ENCODE peak calls at places on chromosomes 3 and 15, in seven cellular contexts. T is psoas muscle, P is fibroblast of lung, S is NT2/D1, O is neuronal stem cell, L is cardiac muscle cell, A is RWPE2. D is an unnamed sample.

GRCh38 chr3:174153875-174154274 is 705.3 kb upstream of the NAALADL2 start:
- DNase-seq in L (no peak), O (no peak), S (no peak), T (no peak), P (peak; percentile 59), A (no peak), D (no peak)

GRCh38 chr3:175246766-175247165 is 387.6 kb downstream of the NAALADL2 start:
- DNase-seq in L (no peak), O (no peak), A (no peak), P (peak; percentile 62), T (no peak), S (no peak), D (no peak)

GRCh38 chr3:159627229-159627628 is 361.4 kb upstream of the IL12A start:
- DNase-seq in L (no peak), O (no peak), P (no peak), T (no peak), S (no peak), A (no peak), D (no peak)

GRCh38 chr3:150132101-150132749 is 161.5 kb upstream of the PFN2 start:
- DNase-seq in T (no peak), L (no peak), P (peak; percentile 37), S (no peak), O (no peak), A (no peak), D (no peak)

GRCh38 chr3:20747736-20748135 is 561.7 kb upstream of the SGO1 start:
- DNase-seq in O (no peak), T (no peak), S (no peak), P (peak; percentile 78), A (no peak), L (peak; percentile 77), D (no peak)

GRCh38 chr15:68207176-68207935 is 2.2 kb upstream of the CALML4 start:
- DNase-seq in A (peak; percentile 67), O (no peak), L (no peak), T (no peak), S (no peak), P (no peak), D (no peak)

GRCh38 chr3:98779936-98780335 is 16.8 kb downstream of the ST3GAL6 start:
- DNase-seq in O (no peak), S (no peak), T (no peak), P (peak; percentile 89), A (no peak), L (peak; percentile 90), D (no peak)

GRCh38 chr15:89383635-89384604 is 49.3 kb upstream of the POLG start:
- DNase-seq in L (peak; percentile 84), T (no peak), O (no peak), A (peak; percentile 99), S (no peak), P (peak; percentile 27), D (no peak)

GRCh38 chr3:37995652-37996641 is 5.4 kb downstream of the VILL start:
- DNase-seq in T (no peak), O (no peak), S (no peak), L (no peak), P (no peak), A (no peak), D (peak; percentile 31)
- H3K4me1 ChIP-seq in T (peaks cover 4% of the 10 kb centered on the region), O (peaks cover 7% of the 10 kb centered on the region), S (peaks cover 8% of the 10 kb centered on the region), L (no peaks in the 10 kb centered on the region), P (peaks cover 9% of the 10 kb centered on the region), A (peaks cover 14% of the 10 kb centered on the region), D (peaks cover 56% of the 10 kb centered on the region)

DNA sequence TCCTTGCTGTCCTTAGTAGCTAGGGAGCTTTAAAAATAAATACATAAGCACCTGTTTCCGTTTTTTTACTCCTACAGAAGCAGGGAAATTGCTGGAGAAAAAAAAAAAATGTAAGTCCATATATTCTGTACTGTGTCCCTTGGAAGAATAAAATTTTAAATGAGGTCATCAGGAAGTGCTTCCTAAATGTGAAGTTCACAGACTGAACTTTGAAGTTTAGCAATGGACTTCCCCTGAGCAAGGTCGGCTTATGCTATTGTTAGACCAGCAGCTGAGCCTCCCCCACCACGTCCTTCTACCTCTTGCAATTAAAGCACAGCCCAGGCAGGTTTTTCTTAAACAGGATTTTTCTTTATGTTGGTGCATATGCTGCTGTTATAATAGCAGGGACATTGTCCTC is 26.3 kb downstream of the LIPC start:
- DNase-seq in A (no peak), L (no peak), O (no peak), S (no peak), P (no peak), T (no peak), D (no peak)
- H3K4me1 ChIP-seq in A (peaks cover 31% of the 10 kb centered on the region), L (peaks cover 5% of the 10 kb centered on the region), O (peaks cover 22% of the 10 kb centered on the region), S (no peaks in the 10 kb centered on the region), P (peaks cover 12% of the 10 kb centered on the region), T (peaks cover 7% of the 10 kb centered on the region), D (peaks cover 19% of the 10 kb centered on the region)

DNA sequence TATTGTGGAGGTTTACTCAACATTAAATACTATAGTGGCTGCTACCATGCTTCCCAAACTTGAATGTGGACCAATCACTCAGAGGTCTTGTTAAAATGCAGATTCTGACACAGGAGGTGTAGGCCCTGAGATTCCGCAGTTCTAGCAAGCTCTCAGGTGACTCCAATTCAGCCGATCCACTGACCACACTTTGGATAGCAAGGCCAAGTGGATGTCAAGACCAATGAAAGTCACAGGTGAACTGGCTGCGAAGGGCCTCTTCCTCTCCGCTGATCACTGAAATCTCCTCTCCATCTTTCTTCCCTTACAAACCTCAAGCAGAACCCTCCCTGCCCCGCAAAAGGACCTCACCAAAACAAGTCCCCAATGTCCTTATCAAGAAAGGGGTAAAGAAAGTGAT is 9.2 kb upstream of the CHST2 start:
- DNase-seq in P (no peak), T (no peak), O (no peak), A (no peak), S (no peak), L (no peak), D (no peak)
- H3K4me1 ChIP-seq in P (no peaks in the 10 kb centered on the region), T (no peaks in the 10 kb centered on the region), O (no peaks in the 10 kb centered on the region), A (no peaks in the 10 kb centered on the region), S (no peaks in the 10 kb centered on the region), L (no peaks in the 10 kb centered on the region), D (no peaks in the 10 kb centered on the region)

DNA sequence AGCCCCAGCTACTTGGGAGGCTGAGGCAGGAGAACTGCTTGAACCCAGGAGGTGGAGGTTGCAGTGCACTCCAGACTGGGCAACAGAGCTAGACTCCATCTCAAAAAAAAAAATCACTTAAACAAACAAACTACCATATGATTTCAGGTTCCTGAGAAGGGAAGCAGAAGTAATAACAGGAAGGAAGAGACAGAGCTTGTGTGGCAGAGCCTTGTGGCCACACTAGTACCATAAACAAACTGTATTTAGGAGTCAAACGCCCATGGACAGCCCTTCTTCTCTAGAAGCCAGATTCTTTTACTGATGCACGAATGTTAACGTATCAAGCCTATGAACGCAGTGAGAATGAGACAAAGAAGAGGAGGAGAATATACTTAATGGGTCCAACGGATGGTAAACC is 12.0 kb downstream of the MTMR10 start:
- DNase-seq in O (no peak), L (no peak), P (no peak), T (no peak), S (no peak), A (no peak), D (no peak)
- H3K4me1 ChIP-seq in O (no peaks in the 10 kb centered on the region), L (peaks cover 11% of the 10 kb centered on the region), P (no peaks in the 10 kb centered on the region), T (peaks cover 66% of the 10 kb centered on the region), S (no peaks in the 10 kb centered on the region), A (no peaks in the 10 kb centered on the region), D (peaks cover 6% of the 10 kb centered on the region)

DNA sequence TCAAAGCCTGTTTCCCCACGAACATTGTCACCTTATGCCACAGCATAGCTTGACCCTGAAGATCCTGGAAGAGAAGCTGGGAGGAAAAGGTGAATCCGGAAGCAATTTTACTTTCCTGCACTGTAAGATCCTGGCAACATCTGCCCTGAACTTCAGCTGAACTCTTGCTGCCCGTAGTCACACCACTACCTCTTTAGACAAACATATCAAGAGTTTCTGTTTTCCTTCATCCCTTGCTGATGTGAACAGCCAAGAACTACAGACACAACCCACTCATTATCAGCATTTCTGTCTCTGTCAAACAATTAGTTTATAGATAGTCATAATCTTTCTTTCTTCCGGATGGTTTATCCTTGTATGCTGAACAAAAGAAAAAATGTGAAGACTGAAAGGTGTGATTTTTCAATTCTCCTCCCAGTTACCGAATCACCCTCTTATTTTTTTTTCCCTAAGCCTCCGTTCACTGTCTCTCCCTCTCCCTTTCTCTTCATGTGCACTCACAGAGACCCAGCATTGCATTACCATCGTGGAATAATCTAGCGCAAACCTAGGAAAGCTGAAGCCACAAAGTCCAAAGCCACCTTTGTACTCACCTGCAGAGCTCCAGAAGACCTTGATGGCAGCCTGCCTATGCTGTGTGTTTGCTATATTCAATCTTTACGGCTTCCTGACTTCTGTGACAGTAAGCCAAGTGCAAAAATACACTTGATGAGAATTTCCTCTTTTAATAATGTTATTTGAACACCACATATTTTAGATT is 229.2 kb downstream of the CDIN1 start:
- DNase-seq in P (peak; percentile 60), L (peak; percentile 49), S (no peak), A (no peak), T (no peak), O (no peak), D (no peak)
- H3K4me1 ChIP-seq in P (no peaks in the 10 kb centered on the region), L (peaks cover 51% of the 10 kb centered on the region), S (no peaks in the 10 kb centered on the region), A (no peaks in the 10 kb centered on the region), T (no peaks in the 10 kb centered on the region), O (no peaks in the 10 kb centered on the region), D (no peaks in the 10 kb centered on the region)

DNA sequence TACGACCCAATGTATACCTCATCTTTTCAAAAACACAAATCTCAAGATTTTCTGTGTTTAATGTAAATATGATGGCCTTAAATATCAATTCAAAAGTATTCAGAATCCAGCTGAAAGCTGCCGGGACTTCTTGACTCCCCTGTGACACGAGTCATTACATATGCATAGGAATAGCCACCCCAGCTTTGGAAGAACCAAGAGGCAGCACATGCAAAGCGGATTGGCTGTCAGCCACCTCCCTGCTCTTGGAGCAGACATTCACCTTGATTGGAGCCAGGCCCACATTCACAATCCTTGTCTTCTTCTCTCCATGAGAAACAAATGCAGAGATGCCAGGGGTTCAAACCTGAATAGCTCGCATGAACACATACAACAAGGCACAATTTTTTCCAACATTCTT is 10.8 kb upstream of the CAV3 start:
- DNase-seq in L (no peak), T (no peak), A (no peak), P (no peak), S (no peak), O (no peak), D (no peak)
- H3K4me1 ChIP-seq in L (no peaks in the 10 kb centered on the region), T (no peaks in the 10 kb centered on the region), A (peaks cover 3% of the 10 kb centered on the region), P (no peaks in the 10 kb centered on the region), S (no peaks in the 10 kb centered on the region), O (peaks cover 4% of the 10 kb centered on the region), D (no peaks in the 10 kb centered on the region)

GRCh38 chr3:38460377-38461085 is 6.8 kb downstream of the ACVR2B start:
- DNase-seq in A (no peak), P (no peak), S (no peak), T (peak; percentile 49), L (no peak), O (no peak), D (no peak)

GRCh38 chr3:38459499-38460048 is 5.9 kb downstream of the ACVR2B start:
- DNase-seq in S (no peak), P (no peak), O (no peak), A (no peak), L (no peak), T (no peak), D (no peak)

GRCh38 chr3:38457111-38458003 is 3.7 kb downstream of the ACVR2B start:
- DNase-seq in A (no peak), P (peak; percentile 14), O (no peak), L (peak; percentile 2), T (no peak), S (no peak), D (no peak)

GRCh38 chr3:38458796-38459498 is 5.3 kb downstream of the ACVR2B start:
- DNase-seq in P (peak; percentile 67), S (no peak), O (no peak), L (peak; percentile 39), T (peak; percentile 68), A (no peak), D (no peak)

GRCh38 chr3:38461086-38461390 is 7.3 kb downstream of the ACVR2B start:
- DNase-seq in A (no peak), L (no peak), S (no peak), P (no peak), O (no peak), T (no peak), D (no peak)
- H3K4me1 ChIP-seq in A (peaks cover 4% of the 10 kb centered on the region), L (peaks cover 35% of the 10 kb centered on the region), S (peaks cover 15% of the 10 kb centered on the region), P (peaks cover 4% of the 10 kb centered on the region), O (peaks cover 3% of the 10 kb centered on the region), T (peaks cover 76% of the 10 kb centered on the region), D (peaks cover 2% of the 10 kb centered on the region)